ENCODE peak calls at places on chromosomes 6 and 20, in six cellular contexts. One of them, this sample, is unnamed.

GRCh38 chr6:15331143-15331542 is 85.3 kb downstream of the JARID2 start:
- DNase-seq in AML-193: peak
- DNase-seq in upper lobe of right lung: no peak
- DNase-seq in fibroblast of lung: no peak
- DNase-seq in C1 segment of cervical spinal cord: no peak
- DNase-seq in Peyer's patch: no peak
- DNase-seq in this sample: no peak

GRCh38 chr20:64266988-64267387 is 11.4 kb downstream of the PCMTD2 start:
- DNase-seq in AML-193: no peak
- DNase-seq in upper lobe of right lung: no peak
- DNase-seq in fibroblast of lung: no peak
- DNase-seq in C1 segment of cervical spinal cord: no peak
- DNase-seq in Peyer's patch: no peak
- DNase-seq in this sample: no peak

GRCh38 chr6:71028236-71028876 is 71.5 kb upstream of the B3GAT2 start:
- DNase-seq in AML-193: no peak
- DNase-seq in upper lobe of right lung: no peak
- DNase-seq in fibroblast of lung: no peak
- DNase-seq in C1 segment of cervical spinal cord: peak
- DNase-seq in Peyer's patch: no peak
- DNase-seq in this sample: no peak

GRCh38 chr6:85278456-85279035 is 171.3 kb upstream of the NT5E start:
- DNase-seq in AML-193: no peak
- DNase-seq in upper lobe of right lung: no peak
- DNase-seq in fibroblast of lung: no peak
- DNase-seq in C1 segment of cervical spinal cord: no peak
- DNase-seq in Peyer's patch: no peak
- DNase-seq in this sample: no peak

GRCh38 chr6:137903274-137903932 is 36.3 kb downstream of the TNFAIP3 start:
- DNase-seq in AML-193: no peak
- DNase-seq in upper lobe of right lung: no peak
- DNase-seq in fibroblast of lung: no peak
- DNase-seq in C1 segment of cervical spinal cord: no peak
- DNase-seq in Peyer's patch: no peak
- DNase-seq in this sample: no peak

GRCh38 chr6:125668071-125668470 is 81.4 kb upstream of the HEY2 start:
- DNase-seq in AML-193: no peak
- DNase-seq in upper lobe of right lung: no peak
- DNase-seq in fibroblast of lung: no peak
- DNase-seq in C1 segment of cervical spinal cord: no peak
- DNase-seq in Peyer's patch: no peak
- DNase-seq in this sample: no peak

GRCh38 chr20:10741060-10741459 is 67.3 kb upstream of the JAG1 start:
- DNase-seq in AML-193: no peak
- DNase-seq in upper lobe of right lung: no peak
- DNase-seq in fibroblast of lung: peak
- DNase-seq in C1 segment of cervical spinal cord: no peak
- DNase-seq in Peyer's patch: no peak
- DNase-seq in this sample: no peak

GRCh38 chr20:33648396-33649004 is 13.6 kb upstream of the C20orf144 start:
- DNase-seq in AML-193: no peak
- DNase-seq in upper lobe of right lung: peak
- DNase-seq in fibroblast of lung: no peak
- DNase-seq in C1 segment of cervical spinal cord: no peak
- DNase-seq in Peyer's patch: no peak
- DNase-seq in this sample: no peak

GRCh38 chr20:4180355-4180754 is 165.0 kb upstream of the RNF24 start:
- DNase-seq in AML-193: no peak
- DNase-seq in upper lobe of right lung: no peak
- DNase-seq in fibroblast of lung: no peak
- DNase-seq in C1 segment of cervical spinal cord: no peak
- DNase-seq in Peyer's patch: no peak
- DNase-seq in this sample: no peak

GRCh38 chr6:27281105-27281539 is 31.0 kb downstream of the POM121L2 start:
- DNase-seq in AML-193: no peak
- DNase-seq in upper lobe of right lung: no peak
- DNase-seq in fibroblast of lung: no peak
- DNase-seq in C1 segment of cervical spinal cord: no peak
- DNase-seq in Peyer's patch: no peak
- DNase-seq in this sample: no peak

GRCh38 chr6:81933648-81934047 is 181.2 kb upstream of the TENT5A start:
- DNase-seq in AML-193: no peak
- DNase-seq in upper lobe of right lung: no peak
- DNase-seq in fibroblast of lung: peak
- DNase-seq in C1 segment of cervical spinal cord: no peak
- DNase-seq in Peyer's patch: peak
- DNase-seq in this sample: no peak

GRCh38 chr6:114007451-114007953 is 36.6 kb upstream of the HDAC2 start:
- DNase-seq in AML-193: no peak
- DNase-seq in upper lobe of right lung: no peak
- DNase-seq in fibroblast of lung: no peak
- DNase-seq in C1 segment of cervical spinal cord: no peak
- DNase-seq in Peyer's patch: no peak
- DNase-seq in this sample: no peak

GRCh38 chr20:41169791-41170351 is 32.5 kb downstream of the PLCG1 start:
- DNase-seq in AML-193: no peak
- DNase-seq in upper lobe of right lung: peak
- DNase-seq in fibroblast of lung: peak
- DNase-seq in C1 segment of cervical spinal cord: no peak
- DNase-seq in Peyer's patch: peak
- DNase-seq in this sample: no peak

GRCh38 chr20:9179193-9179802 is 110.4 kb downstream of the PLCB4 start:
- DNase-seq in AML-193: no peak
- DNase-seq in upper lobe of right lung: no peak
- DNase-seq in fibroblast of lung: peak
- DNase-seq in C1 segment of cervical spinal cord: no peak
- DNase-seq in Peyer's patch: no peak
- DNase-seq in this sample: no peak

GRCh38 chr20:23603321-23603720 is 2.4 kb downstream of the CST9 start:
- DNase-seq in AML-193: no peak
- DNase-seq in upper lobe of right lung: no peak
- DNase-seq in fibroblast of lung: no peak
- DNase-seq in C1 segment of cervical spinal cord: no peak
- DNase-seq in Peyer's patch: no peak
- DNase-seq in this sample: no peak

GRCh38 chr20:44963325-44964215 is 2.7 kb upstream of the STK4 start:
- DNase-seq in AML-193: no peak
- DNase-seq in upper lobe of right lung: no peak
- DNase-seq in fibroblast of lung: no peak
- DNase-seq in C1 segment of cervical spinal cord: no peak
- DNase-seq in Peyer's patch: no peak
- DNase-seq in this sample: no peak

GRCh38 chr6:15948930-15949900 is 179.7 kb upstream of the MYLIP start:
- DNase-seq in AML-193: no peak
- DNase-seq in upper lobe of right lung: peak
- DNase-seq in fibroblast of lung: no peak
- DNase-seq in C1 segment of cervical spinal cord: no peak
- DNase-seq in Peyer's patch: no peak
- DNase-seq in this sample: no peak

GRCh38 chr20:36802326-36803223 is 29.0 kb upstream of the DSN1 start:
- DNase-seq in AML-193: no peak
- DNase-seq in upper lobe of right lung: no peak
- DNase-seq in fibroblast of lung: peak
- DNase-seq in C1 segment of cervical spinal cord: no peak
- DNase-seq in Peyer's patch: no peak
- DNase-seq in this sample: no peak

GRCh38 chr20:4691753-4692152 is 30.0 kb upstream of the PRND start:
- DNase-seq in AML-193: no peak
- DNase-seq in upper lobe of right lung: no peak
- DNase-seq in fibroblast of lung: no peak
- DNase-seq in C1 segment of cervical spinal cord: no peak
- DNase-seq in Peyer's patch: no peak
- DNase-seq in this sample: no peak

GRCh38 chr6:170296746-170297576 is 6.1 kb upstream of the DLL1 start:
- DNase-seq in AML-193: no peak
- DNase-seq in upper lobe of right lung: no peak
- DNase-seq in fibroblast of lung: no peak
- DNase-seq in C1 segment of cervical spinal cord: no peak
- DNase-seq in Peyer's patch: no peak
- DNase-seq in this sample: no peak

GRCh38 chr6:51554029-51554428 is 533.4 kb downstream of the PKHD1 start:
- DNase-seq in AML-193: no peak
- DNase-seq in upper lobe of right lung: no peak
- DNase-seq in fibroblast of lung: no peak
- DNase-seq in C1 segment of cervical spinal cord: no peak
- DNase-seq in Peyer's patch: no peak
- DNase-seq in this sample: no peak

GRCh38 chr20:50758469-50758868 is 27.1 kb downstream of the PARD6B start:
- DNase-seq in AML-193: no peak
- DNase-seq in upper lobe of right lung: no peak
- DNase-seq in fibroblast of lung: no peak
- DNase-seq in C1 segment of cervical spinal cord: no peak
- DNase-seq in Peyer's patch: no peak
- DNase-seq in this sample: no peak

GRCh38 chr20:4373454-4373853 is 348.3 kb upstream of the PRND start:
- DNase-seq in AML-193: no peak
- DNase-seq in upper lobe of right lung: no peak
- DNase-seq in fibroblast of lung: no peak
- DNase-seq in C1 segment of cervical spinal cord: no peak
- DNase-seq in Peyer's patch: no peak
- DNase-seq in this sample: no peak

GRCh38 chr6:84768442-84769174 is 4.2 kb upstream of the TBX18 start:
- DNase-seq in AML-193: no peak
- DNase-seq in upper lobe of right lung: no peak
- DNase-seq in fibroblast of lung: no peak
- DNase-seq in C1 segment of cervical spinal cord: no peak
- DNase-seq in Peyer's patch: no peak
- DNase-seq in this sample: no peak

GRCh38 chr20:840858-841567 is 7.5 kb downstream of the FAM110A start:
- DNase-seq in AML-193: no peak
- DNase-seq in upper lobe of right lung: peak
- DNase-seq in fibroblast of lung: no peak
- DNase-seq in C1 segment of cervical spinal cord: no peak
- DNase-seq in Peyer's patch: peak
- DNase-seq in this sample: no peak

GRCh38 chr20:49768204-49769124 is 44.2 kb upstream of the SLC9A8 start:
- DNase-seq in AML-193: peak
- DNase-seq in upper lobe of right lung: peak
- DNase-seq in fibroblast of lung: peak
- DNase-seq in C1 segment of cervical spinal cord: no peak
- DNase-seq in Peyer's patch: no peak
- DNase-seq in this sample: peak

GRCh38 chr6:106581468-106581867 is 47.8 kb downstream of the RTN4IP1 start:
- DNase-seq in AML-193: no peak
- DNase-seq in upper lobe of right lung: no peak
- DNase-seq in fibroblast of lung: no peak
- DNase-seq in C1 segment of cervical spinal cord: no peak
- DNase-seq in Peyer's patch: no peak
- DNase-seq in this sample: no peak

GRCh38 chr6:25312703-25313102 is 33.5 kb downstream of the CARMIL1 start:
- DNase-seq in AML-193: peak
- DNase-seq in upper lobe of right lung: no peak
- DNase-seq in fibroblast of lung: peak
- DNase-seq in C1 segment of cervical spinal cord: no peak
- DNase-seq in Peyer's patch: no peak
- DNase-seq in this sample: no peak

GRCh38 chr6:3616565-3617176 is 134.8 kb downstream of the PXDC1 start:
- DNase-seq in AML-193: no peak
- DNase-seq in upper lobe of right lung: no peak
- DNase-seq in fibroblast of lung: no peak
- DNase-seq in C1 segment of cervical spinal cord: no peak
- DNase-seq in Peyer's patch: no peak
- DNase-seq in this sample: no peak

GRCh38 chr6:131101911-131102680 is 33.2 kb upstream of the AKAP7 start:
- DNase-seq in AML-193: no peak
- DNase-seq in upper lobe of right lung: no peak
- DNase-seq in fibroblast of lung: no peak
- DNase-seq in C1 segment of cervical spinal cord: no peak
- DNase-seq in Peyer's patch: no peak
- DNase-seq in this sample: no peak

This sample was measured in sigmoid colon.